ENCODE peak calls at places on chromosome 14, in four cellular contexts. One of them, this sample, is unnamed.

GRCh38 chr14:35346738-35347322 is 54.6 kb downstream of the PSMA6 start:
- DNase-seq in OCI-LY7: no peak
- DNase-seq in HFF-Myc: no peak
- DNase-seq in choroid plexus epithelial cell: no peak
- DNase-seq in this sample: no peak

GRCh38 chr14:99529899-99530298 is 48.7 kb downstream of the CCNK start:
- DNase-seq in OCI-LY7: no peak
- DNase-seq in HFF-Myc: no peak
- DNase-seq in choroid plexus epithelial cell: no peak
- DNase-seq in this sample: no peak

GRCh38 chr14:71855399-71856036 is 76.7 kb upstream of the RGS6 start:
- DNase-seq in OCI-LY7: peak; percentile 70
- DNase-seq in HFF-Myc: peak; percentile 51
- DNase-seq in choroid plexus epithelial cell: peak; percentile 84
- DNase-seq in this sample: peak; percentile 54

GRCh38 chr14:100330396-100330931 is 7.3 kb downstream of the SLC25A47 start:
- DNase-seq in OCI-LY7: no peak
- DNase-seq in HFF-Myc: no peak
- DNase-seq in choroid plexus epithelial cell: no peak
- DNase-seq in this sample: no peak

GRCh38 chr14:104104006-104104901 is 18.8 kb downstream of the ASPG start:
- DNase-seq in OCI-LY7: no peak
- DNase-seq in HFF-Myc: no peak
- DNase-seq in choroid plexus epithelial cell: no peak
- DNase-seq in this sample: no peak

GRCh38 chr14:53963491-53964227 is 7.0 kb upstream of the BMP4 start:
- DNase-seq in OCI-LY7: no peak
- DNase-seq in HFF-Myc: no peak
- DNase-seq in choroid plexus epithelial cell: no peak
- DNase-seq in this sample: no peak

GRCh38 chr14:36580856-36581831 is 1.3 kb downstream of the NKX2-8 start:
- DNase-seq in OCI-LY7: no peak
- DNase-seq in HFF-Myc: no peak
- DNase-seq in choroid plexus epithelial cell: peak; percentile 33
- DNase-seq in this sample: no peak

GRCh38 chr14:24959791-24960331 is 90.1 kb downstream of the STXBP6 start:
- DNase-seq in OCI-LY7: no peak
- DNase-seq in HFF-Myc: no peak
- DNase-seq in choroid plexus epithelial cell: no peak
- DNase-seq in this sample: no peak

GRCh38 chr14:105073720-105074600 is 8.7 kb upstream of the GPR132 start:
- DNase-seq in OCI-LY7: no peak
- DNase-seq in HFF-Myc: no peak
- DNase-seq in choroid plexus epithelial cell: no peak
- DNase-seq in this sample: no peak

GRCh38 chr14:58638231-58639205 is 756 bp downstream of the DACT1 start:
- DNase-seq in OCI-LY7: no peak
- DNase-seq in HFF-Myc: no peak
- DNase-seq in choroid plexus epithelial cell: peak; percentile 45
- DNase-seq in this sample: no peak

GRCh38 chr14:58640959-58641358 is 3.2 kb downstream of the DACT1 start:
- DNase-seq in OCI-LY7: no peak
- DNase-seq in HFF-Myc: no peak
- DNase-seq in choroid plexus epithelial cell: no peak
- DNase-seq in this sample: no peak

GRCh38 chr14:58641509-58641908 is 3.7 kb downstream of the DACT1 start:
- DNase-seq in OCI-LY7: no peak
- DNase-seq in HFF-Myc: no peak
- DNase-seq in choroid plexus epithelial cell: no peak
- DNase-seq in this sample: no peak

GRCh38 chr14:58637391-58638230 is at the start of gene DACT1:
- DNase-seq in OCI-LY7: no peak
- DNase-seq in HFF-Myc: no peak
- DNase-seq in choroid plexus epithelial cell: peak; percentile 86
- DNase-seq in this sample: peak; percentile 2

DNA sequence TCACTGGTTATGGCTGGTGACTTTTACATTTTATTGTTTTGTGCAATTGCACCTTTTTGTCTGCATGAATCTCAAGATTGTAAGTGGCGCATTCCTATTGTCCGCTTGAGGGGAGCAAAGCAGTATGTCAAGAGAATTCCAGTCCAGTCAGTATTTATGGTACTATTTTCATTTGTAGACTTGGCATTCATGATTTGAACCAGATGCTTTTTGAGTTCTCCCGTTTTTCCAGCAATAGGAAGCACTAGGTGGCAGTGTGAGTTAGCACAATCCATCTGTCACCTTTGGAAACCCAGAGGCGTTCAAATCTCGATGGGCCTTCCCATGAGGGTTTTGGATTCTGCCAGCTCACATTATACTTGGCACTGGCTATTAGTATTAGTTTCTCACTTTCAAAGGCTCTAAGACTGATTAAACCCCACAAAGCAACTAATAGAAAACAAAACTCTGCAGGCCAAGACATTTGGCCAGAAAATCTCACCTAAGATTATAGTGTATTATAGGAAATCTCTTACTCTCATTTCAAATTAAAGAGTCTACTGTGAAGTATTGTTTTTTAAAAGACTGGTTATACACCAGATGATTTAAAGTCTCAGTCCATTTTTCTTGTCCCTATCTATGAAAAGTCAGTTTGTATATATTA is 2.2 kb downstream of the DACT1 start:
- DNase-seq in OCI-LY7: peak; percentile 12
- DNase-seq in HFF-Myc: peak; percentile 87
- DNase-seq in choroid plexus epithelial cell: peak; percentile 93
- DNase-seq in this sample: peak; percentile 9
- H3K4me3 ChIP-seq in OCI-LY7: no peak overlapping the region
- H3K4me3 ChIP-seq in HFF-Myc: no peak overlapping the region
- H3K4me3 ChIP-seq in choroid plexus epithelial cell: peak overlapping the region; percentile 16
- H3K4me3 ChIP-seq in this sample: no peak overlapping the region

GRCh38 chr14:61994589-61994988 is 232.4 kb downstream of the SNAPC1 start:
- DNase-seq in OCI-LY7: no peak
- DNase-seq in HFF-Myc: no peak
- DNase-seq in choroid plexus epithelial cell: no peak
- DNase-seq in this sample: no peak

GRCh38 chr14:61988240-61988639 is 226.0 kb downstream of the SNAPC1 start:
- DNase-seq in OCI-LY7: no peak
- DNase-seq in HFF-Myc: no peak
- DNase-seq in choroid plexus epithelial cell: no peak
- DNase-seq in this sample: no peak

GRCh38 chr14:61997146-61997545 is 234.9 kb downstream of the SNAPC1 start:
- DNase-seq in OCI-LY7: no peak
- DNase-seq in HFF-Myc: no peak
- DNase-seq in choroid plexus epithelial cell: no peak
- DNase-seq in this sample: no peak

GRCh38 chr14:61992139-61992538 is 229.9 kb downstream of the SNAPC1 start:
- DNase-seq in OCI-LY7: no peak
- DNase-seq in HFF-Myc: no peak
- DNase-seq in choroid plexus epithelial cell: no peak
- DNase-seq in this sample: no peak
- H3K4me3 ChIP-seq in OCI-LY7: no peak overlapping the region
- H3K4me3 ChIP-seq in HFF-Myc: no peak overlapping the region
- H3K4me3 ChIP-seq in choroid plexus epithelial cell: no peak overlapping the region
- H3K4me3 ChIP-seq in this sample: no peak overlapping the region

GRCh38 chr14:81523616-81524015 is 10.0 kb downstream of the SEL1L start:
- DNase-seq in OCI-LY7: no peak
- DNase-seq in HFF-Myc: no peak
- DNase-seq in choroid plexus epithelial cell: no peak
- DNase-seq in this sample: no peak
- H3K4me3 ChIP-seq in OCI-LY7: no peak overlapping the region
- H3K4me3 ChIP-seq in HFF-Myc: no peak overlapping the region
- H3K4me3 ChIP-seq in choroid plexus epithelial cell: no peak overlapping the region
- H3K4me3 ChIP-seq in this sample: no peak overlapping the region

GRCh38 chr14:75515631-75515999 is 6.7 kb upstream of the BATF start:
- DNase-seq in OCI-LY7: peak; percentile 29
- DNase-seq in HFF-Myc: no peak
- DNase-seq in choroid plexus epithelial cell: peak; percentile 56
- DNase-seq in this sample: no peak
- H3K4me3 ChIP-seq in OCI-LY7: peak overlapping the region; percentile 25
- H3K4me3 ChIP-seq in HFF-Myc: no peak overlapping the region
- H3K4me3 ChIP-seq in choroid plexus epithelial cell: peak overlapping the region; percentile 54
- H3K4me3 ChIP-seq in this sample: no peak overlapping the region

This sample was measured in Jurkat, Clone E6-1.